ENCODE peak calls at places on chromosomes 7 and 10, in eight cellular contexts. R is neuronal stem cell; C is T follicular helper cell; N is IMR-90; P is fibroblast of lung; S is Peyer's patch; H is amygdala; A is activated naive CD8-positive, alpha-beta T cell treated with anti-CD3 and anti-CD28 coated beads for 36 hours. Z is an unnamed sample.

GRCh38 chr7:26105931-26106330 is 46.1 kb upstream of the NFE2L3 start:
- DNase-seq in R (no peak), C (no peak), N (no peak), P (no peak), S (no peak), H (no peak), A (no peak), Z (no peak)

GRCh38 chr7:37352974-37353948 is 95.4 kb downstream of the ELMO1 start:
- DNase-seq in R (no peak), C (peak; percentile 63), N (no peak), P (no peak), S (peak; percentile 79), H (no peak), A (peak; percentile 66), Z (peak; percentile 8)

GRCh38 chr7:150949564-150949963 is 28.6 kb downstream of the KCNH2 start:
- DNase-seq in R (no peak), C (no peak), N (no peak), P (no peak), S (peak; percentile 30), H (no peak), A (no peak), Z (no peak)

GRCh38 chr10:115659616-115660015 is 566.5 kb downstream of the ATRNL1 start:
- DNase-seq in R (no peak), C (no peak), N (no peak), P (peak; percentile 28), S (no peak), H (no peak), A (no peak), Z (no peak)

GRCh38 chr10:88163572-88163971 is 300.1 kb downstream of the PTEN start:
- DNase-seq in R (no peak), C (no peak), N (no peak), P (no peak), S (no peak), H (no peak), A (no peak), Z (no peak)

GRCh38 chr10:70779088-70779487 is 6.1 kb downstream of the TBATA start:
- DNase-seq in R (no peak), C (no peak), N (no peak), P (no peak), S (peak; percentile 29), H (peak; percentile 35), A (no peak), Z (no peak)

GRCh38 chr7:87317691-87318245 is 27.7 kb upstream of the CROT start:
- DNase-seq in R (no peak), C (no peak), N (no peak), P (no peak), S (no peak), H (no peak), A (no peak), Z (no peak)

GRCh38 chr10:3010819-3011422 is 56.4 kb upstream of the PFKP start:
- DNase-seq in R (no peak), C (no peak), N (peak; percentile 16), P (peak; percentile 23), S (no peak), H (no peak), A (no peak), Z (peak; percentile 9)

GRCh38 chr7:51961804-51962203 is 645.2 kb upstream of the COBL start:
- DNase-seq in R (no peak), C (no peak), N (no peak), P (no peak), S (no peak), H (no peak), A (no peak), Z (no peak)

Z was measured in PC-3.